ENCODE peak calls at places on chromosome 6, in four cellular contexts. One of them, this sample, is unnamed.

GRCh38 chr6:43695078-43695966 is 7.7 kb upstream of the MRPS18A start:
- DNase-seq in NCI-H69: peak; percentile 97
- DNase-seq in HTR-8/SVneo: no peak
- DNase-seq in activated CD4-positive, alpha-beta T cell treated with anti-CD3 and anti-CD28 coated beads, Interleukin-2, amount 50 U/mL, for 48 hours: no peak
- DNase-seq in this sample: peak; percentile 99

GRCh38 chr6:72704979-72705378 is 83.1 kb downstream of the KCNQ5 start:
- DNase-seq in NCI-H69: peak; percentile 22
- DNase-seq in activated CD4-positive, alpha-beta T cell treated with anti-CD3 and anti-CD28 coated beads, Interleukin-2, amount 50 U/mL, for 48 hours: no peak
- DNase-seq in HTR-8/SVneo: no peak
- DNase-seq in this sample: no peak

GRCh38 chr6:135181333-135182119 is 418 bp downstream of the MYB start:
- DNase-seq in activated CD4-positive, alpha-beta T cell treated with anti-CD3 and anti-CD28 coated beads, Interleukin-2, amount 50 U/mL, for 48 hours: peak; percentile 22
- DNase-seq in NCI-H69: peak; percentile 85
- DNase-seq in HTR-8/SVneo: peak; percentile 23
- DNase-seq in this sample: peak; percentile 63

GRCh38 chr6:15423286-15423957 is 177.6 kb downstream of the JARID2 start:
- DNase-seq in HTR-8/SVneo: no peak
- DNase-seq in NCI-H69: no peak
- DNase-seq in activated CD4-positive, alpha-beta T cell treated with anti-CD3 and anti-CD28 coated beads, Interleukin-2, amount 50 U/mL, for 48 hours: no peak
- DNase-seq in this sample: no peak

GRCh38 chr6:12232339-12232738 is 57.8 kb upstream of the EDN1 start:
- DNase-seq in activated CD4-positive, alpha-beta T cell treated with anti-CD3 and anti-CD28 coated beads, Interleukin-2, amount 50 U/mL, for 48 hours: no peak
- DNase-seq in NCI-H69: no peak
- DNase-seq in HTR-8/SVneo: peak; percentile 71
- DNase-seq in this sample: no peak

GRCh38 chr6:27049863-27050781 is 197.4 kb upstream of the PRSS16 start:
- DNase-seq in activated CD4-positive, alpha-beta T cell treated with anti-CD3 and anti-CD28 coated beads, Interleukin-2, amount 50 U/mL, for 48 hours: no peak
- DNase-seq in HTR-8/SVneo: no peak
- DNase-seq in NCI-H69: no peak
- DNase-seq in this sample: no peak

GRCh38 chr6:88631830-88632229 is 331.6 kb downstream of the RNGTT start:
- DNase-seq in NCI-H69: no peak
- DNase-seq in HTR-8/SVneo: no peak
- DNase-seq in activated CD4-positive, alpha-beta T cell treated with anti-CD3 and anti-CD28 coated beads, Interleukin-2, amount 50 U/mL, for 48 hours: no peak
- DNase-seq in this sample: no peak

GRCh38 chr6:125986956-125987617 is 747 bp downstream of the TRMT11 start:
- DNase-seq in HTR-8/SVneo: no peak
- DNase-seq in activated CD4-positive, alpha-beta T cell treated with anti-CD3 and anti-CD28 coated beads, Interleukin-2, amount 50 U/mL, for 48 hours: no peak
- DNase-seq in NCI-H69: peak; percentile 77
- DNase-seq in this sample: peak; percentile 55

GRCh38 chr6:136362421-136363090 is 72.9 kb upstream of the BCLAF1 start:
- DNase-seq in HTR-8/SVneo: no peak
- DNase-seq in NCI-H69: no peak
- DNase-seq in activated CD4-positive, alpha-beta T cell treated with anti-CD3 and anti-CD28 coated beads, Interleukin-2, amount 50 U/mL, for 48 hours: no peak
- DNase-seq in this sample: no peak

GRCh38 chr6:110760589-110760988 is 54.7 kb downstream of the CDK19 start:
- DNase-seq in activated CD4-positive, alpha-beta T cell treated with anti-CD3 and anti-CD28 coated beads, Interleukin-2, amount 50 U/mL, for 48 hours: no peak
- DNase-seq in HTR-8/SVneo: no peak
- DNase-seq in NCI-H69: no peak
- DNase-seq in this sample: no peak

GRCh38 chr6:31476515-31477139 is 21.3 kb upstream of the MICB start:
- DNase-seq in HTR-8/SVneo: no peak
- DNase-seq in activated CD4-positive, alpha-beta T cell treated with anti-CD3 and anti-CD28 coated beads, Interleukin-2, amount 50 U/mL, for 48 hours: no peak
- DNase-seq in NCI-H69: no peak
- DNase-seq in this sample: no peak

GRCh38 chr6:128569737-128570438 is 49.5 kb upstream of the PTPRK start:
- DNase-seq in activated CD4-positive, alpha-beta T cell treated with anti-CD3 and anti-CD28 coated beads, Interleukin-2, amount 50 U/mL, for 48 hours: no peak
- DNase-seq in NCI-H69: peak; percentile 51
- DNase-seq in HTR-8/SVneo: peak; percentile 69
- DNase-seq in this sample: peak; percentile 51

GRCh38 chr6:113381957-113382356 is 475.2 kb upstream of the MARCKS start:
- DNase-seq in NCI-H69: peak; percentile 72
- DNase-seq in activated CD4-positive, alpha-beta T cell treated with anti-CD3 and anti-CD28 coated beads, Interleukin-2, amount 50 U/mL, for 48 hours: no peak
- DNase-seq in HTR-8/SVneo: no peak
- DNase-seq in this sample: peak; percentile 72

GRCh38 chr6:13466304-13467215 is 20.8 kb downstream of the GFOD1 start:
- DNase-seq in HTR-8/SVneo: no peak
- DNase-seq in NCI-H69: no peak
- DNase-seq in activated CD4-positive, alpha-beta T cell treated with anti-CD3 and anti-CD28 coated beads, Interleukin-2, amount 50 U/mL, for 48 hours: peak; percentile 46
- DNase-seq in this sample: no peak

GRCh38 chr6:115133790-115134189 is 791.0 kb upstream of the HS3ST5 start:
- DNase-seq in HTR-8/SVneo: no peak
- DNase-seq in activated CD4-positive, alpha-beta T cell treated with anti-CD3 and anti-CD28 coated beads, Interleukin-2, amount 50 U/mL, for 48 hours: no peak
- DNase-seq in NCI-H69: no peak
- DNase-seq in this sample: peak; percentile 11

GRCh38 chr6:136527831-136528230 is 22.4 kb downstream of the MAP7 start:
- DNase-seq in NCI-H69: peak; percentile 46
- DNase-seq in HTR-8/SVneo: no peak
- DNase-seq in activated CD4-positive, alpha-beta T cell treated with anti-CD3 and anti-CD28 coated beads, Interleukin-2, amount 50 U/mL, for 48 hours: no peak
- DNase-seq in this sample: no peak

GRCh38 chr6:35365599-35366596 is 23.5 kb downstream of the PPARD start:
- DNase-seq in activated CD4-positive, alpha-beta T cell treated with anti-CD3 and anti-CD28 coated beads, Interleukin-2, amount 50 U/mL, for 48 hours: no peak
- DNase-seq in NCI-H69: no peak
- DNase-seq in HTR-8/SVneo: no peak
- DNase-seq in this sample: no peak

GRCh38 chr6:42294759-42295158 is 77.1 kb upstream of the MRPS10 start:
- DNase-seq in activated CD4-positive, alpha-beta T cell treated with anti-CD3 and anti-CD28 coated beads, Interleukin-2, amount 50 U/mL, for 48 hours: no peak
- DNase-seq in NCI-H69: no peak
- DNase-seq in HTR-8/SVneo: peak; percentile 62
- DNase-seq in this sample: no peak

GRCh38 chr6:48429021-48429420 is 318.0 kb upstream of the PTCHD4 start:
- DNase-seq in NCI-H69: peak; percentile 68
- DNase-seq in activated CD4-positive, alpha-beta T cell treated with anti-CD3 and anti-CD28 coated beads, Interleukin-2, amount 50 U/mL, for 48 hours: no peak
- DNase-seq in HTR-8/SVneo: no peak
- DNase-seq in this sample: no peak

GRCh38 chr6:70879496-70879895 is 77.4 kb downstream of the B3GAT2 start:
- DNase-seq in HTR-8/SVneo: no peak
- DNase-seq in NCI-H69: no peak
- DNase-seq in activated CD4-positive, alpha-beta T cell treated with anti-CD3 and anti-CD28 coated beads, Interleukin-2, amount 50 U/mL, for 48 hours: no peak
- DNase-seq in this sample: no peak